ENCODE peak calls at places on chromosomes 7 and 10, in six cellular contexts. E, G, N, W, Y and B are unnamed samples.

GRCh38 chr7:721619-722248 is 4.8 kb upstream of the DNAAF5 start:
- DNase-seq in G (no peak), E (no peak), Y (no peak), N (no peak), W (no peak), B (no peak)

GRCh38 chr10:73644767-73645166 is 3.5 kb upstream of the MYOZ1 start:
- DNase-seq in G (no peak), N (no peak), Y (no peak), E (no peak), W (no peak), B (no peak)

GRCh38 chr7:30222519-30223213 is 61.7 kb upstream of the ZNRF2 start:
- DNase-seq in G (no peak), W (no peak), E (no peak), N (peak; percentile 8), Y (no peak), B (no peak)

GRCh38 chr7:33904680-33905388 is 505 bp upstream of the BMPER start:
- DNase-seq in E (peak; percentile 23), N (peak; percentile 88), Y (no peak), G (peak; percentile 41), W (peak; percentile 45), B (no peak)

GRCh38 chr7:47427046-47427643 is 154.8 kb downstream of the TNS3 start:
- DNase-seq in G (no peak), E (no peak), W (no peak), Y (no peak), N (no peak), B (no peak)

GRCh38 chr7:48183965-48184364 is 12.7 kb downstream of the ABCA13 start:
- DNase-seq in W (no peak), E (no peak), G (no peak), Y (no peak), N (no peak), B (no peak)

GRCh38 chr7:101826081-101826835 is 8.8 kb downstream of the CUX1 start:
- DNase-seq in G (no peak), E (no peak), N (no peak), Y (no peak), W (no peak), B (no peak)

GRCh38 chr10:102511562-102512274 is 7.9 kb downstream of the SUFU start:
- DNase-seq in W (no peak), N (no peak), E (no peak), G (no peak), Y (no peak), B (no peak)

GRCh38 chr7:101549734-101550133 is 79.4 kb downstream of the MYL10 start:
- DNase-seq in Y (no peak), W (no peak), N (no peak), E (no peak), G (no peak), B (no peak)

GRCh38 chr10:8017276-8017675 is 37.2 kb upstream of the GATA3 start:
- DNase-seq in G (no peak), W (no peak), N (peak; percentile 52), E (no peak), Y (no peak), B (no peak)

GRCh38 chr7:44062180-44062902 is 3.0 kb downstream of the PGAM2 start:
- DNase-seq in W (no peak), E (peak; percentile 18), Y (no peak), N (no peak), G (peak; percentile 6), B (no peak)

DNA sequence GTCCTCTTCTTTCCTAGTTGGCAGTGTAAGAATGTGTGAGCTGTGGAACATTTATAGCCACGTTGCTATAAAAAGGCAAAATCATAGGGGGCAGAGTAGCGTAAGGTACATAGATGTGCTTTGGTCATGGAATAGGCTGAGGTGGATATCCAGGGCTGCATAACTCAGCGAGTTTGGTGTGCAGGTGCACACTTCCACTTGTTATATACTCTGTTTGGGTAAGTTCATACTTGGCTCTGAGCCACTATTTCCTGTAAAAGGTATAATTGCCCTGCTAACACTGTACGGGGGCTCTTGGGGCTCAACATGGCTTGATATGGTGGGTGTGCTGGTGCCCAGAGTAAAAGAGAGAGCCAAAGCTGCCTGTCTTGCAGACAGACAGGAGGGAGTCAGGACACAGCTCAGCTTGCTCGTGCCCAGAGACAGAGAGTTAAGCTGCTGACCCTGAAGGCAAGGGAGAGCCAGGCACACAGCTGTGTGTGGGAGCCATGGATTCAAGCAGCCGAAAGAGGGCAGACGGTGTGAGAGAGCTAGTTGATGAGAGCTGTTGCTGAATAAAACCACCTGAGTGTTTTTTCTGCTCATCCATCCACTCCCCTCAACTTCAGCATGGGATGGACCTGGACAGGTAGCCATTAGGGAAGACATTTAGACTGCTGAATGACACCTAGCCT is 126.7 kb downstream of the DKK1 start:
- DNase-seq in G (peak; percentile 18), E (no peak), W (no peak), N (no peak), Y (no peak), B (no peak)
- H3K36me3 ChIP-seq in G (no peaks in the 10 kb centered on the region), E (no peaks in the 10 kb centered on the region), W (no peaks in the 10 kb centered on the region), N (no peaks in the 10 kb centered on the region), Y (no peaks in the 10 kb centered on the region), B (no peaks in the 10 kb centered on the region)

GRCh38 chr7:37287093-37287492 is 161.6 kb downstream of the ELMO1 start:
- DNase-seq in G (no peak), W (no peak), E (no peak), N (no peak), Y (no peak), B (no peak)

GRCh38 chr7:37284285-37284684 is 164.4 kb downstream of the ELMO1 start:
- DNase-seq in G (no peak), Y (no peak), W (no peak), E (no peak), N (no peak), B (no peak)

GRCh38 chr7:37284805-37285211 is 163.9 kb downstream of the ELMO1 start:
- DNase-seq in W (peak; percentile 41), Y (no peak), G (peak; percentile 67), N (peak; percentile 78), E (peak; percentile 38), B (peak; percentile 6)

GRCh38 chr7:37283701-37284100 is 165.0 kb downstream of the ELMO1 start:
- DNase-seq in W (no peak), Y (no peak), N (no peak), G (no peak), E (no peak), B (no peak)

GRCh38 chr7:37285701-37286475 is 162.8 kb downstream of the ELMO1 start:
- DNase-seq in Y (no peak), G (no peak), N (peak; percentile 81), E (no peak), W (no peak), B (no peak)
- H3K4me1 ChIP-seq in Y (no peaks in the 10 kb centered on the region), G (peaks cover 2% of the 10 kb centered on the region), N (peaks cover 7% of the 10 kb centered on the region), E (peaks cover 81% of the 10 kb centered on the region), W (peaks cover 3% of the 10 kb centered on the region), B (peaks cover 19% of the 10 kb centered on the region)

DNA sequence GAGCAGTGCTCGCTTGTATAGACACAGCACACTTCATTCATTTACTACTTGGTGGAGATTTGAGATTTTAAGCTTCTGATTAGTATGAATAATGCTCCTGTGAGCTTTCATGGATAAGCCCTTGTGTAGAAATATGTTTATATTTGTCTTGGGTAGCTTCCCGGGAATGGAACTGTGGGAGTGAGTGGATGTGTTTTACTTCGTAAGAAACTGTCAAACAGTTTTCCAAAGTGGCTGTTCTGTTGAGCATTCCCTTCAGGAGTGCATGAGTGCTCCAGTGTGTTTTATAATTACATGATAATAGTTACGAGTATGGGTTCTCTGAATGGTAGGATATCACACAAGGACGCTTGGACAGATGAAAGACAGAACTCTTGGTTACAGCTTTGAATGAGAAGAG is 49.4 kb downstream of the VWC2 start:
- DNase-seq in G (no peak), Y (no peak), N (no peak), E (no peak), W (no peak), B (no peak)
- H3K36me3 ChIP-seq in G (no peaks in the 10 kb centered on the region), Y (no peaks in the 10 kb centered on the region), N (no peaks in the 10 kb centered on the region), E (no peaks in the 10 kb centered on the region), W (no peaks in the 10 kb centered on the region), B (no peaks in the 10 kb centered on the region)

GRCh38 chr10:118017850-118018249 is 28.9 kb downstream of the RAB11FIP2 start:
- DNase-seq in E (no peak), Y (no peak), G (no peak), W (peak; percentile 70), N (peak; percentile 95), B (no peak)
- H3K4me1 ChIP-seq in E (no peaks in the 10 kb centered on the region), Y (no peaks in the 10 kb centered on the region), G (no peaks in the 10 kb centered on the region), W (peaks cover 18% of the 10 kb centered on the region), N (peaks cover 3% of the 10 kb centered on the region), B (no peaks in the 10 kb centered on the region)

GRCh38 chr7:105106473-105106872 is 92.5 kb downstream of the KMT2E start:
- DNase-seq in N (peak; percentile 22), W (no peak), G (no peak), E (no peak), Y (no peak), B (no peak)
- H3K36me3 ChIP-seq in N (peaks cover 8% of the 10 kb centered on the region), W (peaks cover 25% of the 10 kb centered on the region), G (peaks cover 88% of the 10 kb centered on the region), E (peaks cover 96% of the 10 kb centered on the region), Y (peaks cover 58% of the 10 kb centered on the region), B (peaks cover 87% of the 10 kb centered on the region)

DNA sequence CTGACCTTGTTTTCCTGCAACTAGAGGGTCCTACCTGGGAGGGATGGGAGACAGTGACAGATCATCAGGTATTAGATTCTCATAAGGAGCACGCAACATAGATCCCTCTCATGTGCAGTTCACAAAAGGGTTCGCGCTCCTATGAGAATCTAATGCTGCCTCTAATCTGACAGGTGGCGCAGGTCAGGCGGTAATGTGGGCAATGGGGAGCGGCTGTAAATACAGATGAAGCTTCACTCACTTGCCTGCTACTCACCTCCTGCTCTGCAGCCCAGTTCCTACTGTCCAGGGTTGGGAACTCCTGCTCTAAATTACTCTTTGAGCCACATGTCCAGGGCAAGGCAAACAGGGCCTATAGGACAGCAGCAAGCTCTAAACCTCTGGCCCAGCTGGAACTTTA is 46.2 kb downstream of the GFRA1 start:
- DNase-seq in W (no peak), N (no peak), G (no peak), E (no peak), Y (no peak), B (no peak)
- H3K4me1 ChIP-seq in W (no peaks in the 10 kb centered on the region), N (no peaks in the 10 kb centered on the region), G (no peaks in the 10 kb centered on the region), E (no peaks in the 10 kb centered on the region), Y (no peaks in the 10 kb centered on the region), B (no peaks in the 10 kb centered on the region)

GRCh38 chr7:98162758-98163157 is 48.5 kb upstream of the BHLHA15 start:
- DNase-seq in G (no peak), W (no peak), E (no peak), Y (no peak), N (no peak), B (no peak)

GRCh38 chr7:98163269-98163668 is 48.0 kb upstream of the BHLHA15 start:
- DNase-seq in W (no peak), G (no peak), E (no peak), Y (no peak), N (no peak), B (no peak)

GRCh38 chr7:98151884-98152283 is 45.2 kb downstream of the LMTK2 start:
- DNase-seq in W (no peak), Y (no peak), N (no peak), G (no peak), E (no peak), B (no peak)

GRCh38 chr7:98156700-98157099 is 50.0 kb downstream of the LMTK2 start:
- DNase-seq in G (no peak), N (no peak), Y (no peak), E (no peak), W (no peak), B (no peak)

GRCh38 chr7:98157761-98158160 is 51.1 kb downstream of the LMTK2 start:
- DNase-seq in G (no peak), E (no peak), W (no peak), N (no peak), Y (no peak), B (no peak)
- H3K36me3 ChIP-seq in G (peaks cover 10% of the 10 kb centered on the region), E (peaks cover 48% of the 10 kb centered on the region), W (peaks cover 17% of the 10 kb centered on the region), N (no peaks in the 10 kb centered on the region), Y (peaks cover 15% of the 10 kb centered on the region), B (peaks cover 36% of the 10 kb centered on the region)